ENCODE peak calls at places on chromosomes 12 and 14, in four cellular contexts. One of them, this sample, is unnamed.

GRCh38 chr12:91040356-91040755 is 17.5 kb downstream of the KERA start:
- DNase-seq in neural progenitor cell: no peak
- DNase-seq in endodermal cell: no peak
- DNase-seq in fibroblast of mammary gland: peak
- DNase-seq in this sample: peak

GRCh38 chr12:49985981-49986380 is 13.2 kb downstream of the AQP6 start:
- DNase-seq in neural progenitor cell: no peak
- DNase-seq in endodermal cell: peak
- DNase-seq in fibroblast of mammary gland: peak
- DNase-seq in this sample: peak

GRCh38 chr14:104095426-104096310 is 10.2 kb downstream of the ASPG start:
- DNase-seq in neural progenitor cell: no peak
- DNase-seq in endodermal cell: no peak
- DNase-seq in fibroblast of mammary gland: no peak
- DNase-seq in this sample: no peak

GRCh38 chr12:116717466-116718457 is 20.1 kb downstream of the SPRING1 start:
- DNase-seq in neural progenitor cell: no peak
- DNase-seq in endodermal cell: no peak
- DNase-seq in fibroblast of mammary gland: peak
- DNase-seq in this sample: peak

GRCh38 chr12:122982494-122982850 is 2.0 kb downstream of the ARL6IP4 start:
- DNase-seq in neural progenitor cell: no peak
- DNase-seq in endodermal cell: no peak
- DNase-seq in fibroblast of mammary gland: no peak
- DNase-seq in this sample: no peak

GRCh38 chr12:3091030-3091304 is 13.8 kb downstream of the TSPAN9 start:
- DNase-seq in neural progenitor cell: no peak
- DNase-seq in endodermal cell: no peak
- DNase-seq in fibroblast of mammary gland: no peak
- DNase-seq in this sample: no peak

GRCh38 chr12:754871-755562 is 2.6 kb downstream of the WNK1 start:
- DNase-seq in neural progenitor cell: peak
- DNase-seq in endodermal cell: no peak
- DNase-seq in fibroblast of mammary gland: peak
- DNase-seq in this sample: peak

GRCh38 chr12:14403711-14404164 is 38.3 kb downstream of the ATF7IP start:
- DNase-seq in neural progenitor cell: no peak
- DNase-seq in endodermal cell: no peak
- DNase-seq in fibroblast of mammary gland: peak
- DNase-seq in this sample: peak

GRCh38 chr14:22561661-22562579 is 27.1 kb downstream of the DAD1 start:
- DNase-seq in neural progenitor cell: no peak
- DNase-seq in endodermal cell: no peak
- DNase-seq in fibroblast of mammary gland: no peak
- DNase-seq in this sample: peak

GRCh38 chr12:49227701-49228100 is 37.2 kb upstream of the TUBA1C start:
- DNase-seq in neural progenitor cell: peak
- DNase-seq in endodermal cell: no peak
- DNase-seq in fibroblast of mammary gland: no peak
- DNase-seq in this sample: no peak

GRCh38 chr14:101233861-101234587 is 327.3 kb upstream of the DIO3 start:
- DNase-seq in neural progenitor cell: peak
- DNase-seq in endodermal cell: peak
- DNase-seq in fibroblast of mammary gland: no peak
- DNase-seq in this sample: no peak

DNA sequence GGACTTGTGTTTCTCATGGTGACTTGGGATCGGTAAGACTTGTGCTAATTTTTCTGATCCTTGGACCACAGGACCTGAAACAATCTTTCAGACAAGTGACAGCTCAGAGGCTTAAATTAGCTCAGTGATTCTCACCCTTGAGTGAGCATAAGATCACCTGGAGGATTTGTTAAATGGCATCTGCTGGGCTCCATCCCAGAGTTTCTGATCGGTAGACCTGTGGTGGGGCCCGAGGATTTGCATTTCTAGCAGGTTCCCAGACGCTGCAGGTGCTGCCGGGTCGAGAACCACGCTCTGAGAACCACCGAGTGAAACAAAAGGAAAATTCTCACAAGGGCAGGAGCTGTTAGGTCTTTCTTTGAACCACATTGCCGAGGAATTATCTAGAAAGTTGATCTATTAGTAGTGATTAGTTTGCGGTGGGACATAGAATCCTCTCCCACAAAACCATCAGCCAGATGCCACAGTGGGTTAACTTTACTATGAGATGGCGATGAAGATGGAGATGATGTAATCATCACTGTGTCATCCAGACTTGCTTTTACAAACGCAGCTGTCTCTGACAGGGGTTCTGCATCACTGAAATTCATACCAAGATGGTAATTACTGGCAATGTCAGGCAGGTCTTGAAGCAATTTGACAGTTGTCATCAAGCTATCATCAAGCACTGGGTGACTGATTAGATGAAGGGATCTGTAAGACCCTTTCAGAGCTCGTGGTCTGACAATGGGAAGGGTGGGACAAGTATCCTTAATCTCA is 184.0 kb downstream of the AACS start:
- DNase-seq in neural progenitor cell: no peak
- DNase-seq in endodermal cell: no peak
- DNase-seq in fibroblast of mammary gland: no peak
- DNase-seq in this sample: no peak
- H3K4me3 ChIP-seq in neural progenitor cell: no peak
- H3K4me3 ChIP-seq in endodermal cell: no peak
- H3K4me3 ChIP-seq in fibroblast of mammary gland: no peak
- H3K4me3 ChIP-seq in this sample: no peak

GRCh38 chr14:99203801-99204200 is 68.2 kb downstream of the BCL11B start:
- DNase-seq in neural progenitor cell: no peak
- DNase-seq in endodermal cell: no peak
- DNase-seq in fibroblast of mammary gland: no peak
- DNase-seq in this sample: no peak

GRCh38 chr14:99201351-99202073 is 70.5 kb downstream of the BCL11B start:
- DNase-seq in neural progenitor cell: no peak
- DNase-seq in endodermal cell: peak
- DNase-seq in fibroblast of mammary gland: no peak
- DNase-seq in this sample: no peak

GRCh38 chr14:99205086-99205688 is 66.8 kb downstream of the BCL11B start:
- DNase-seq in neural progenitor cell: no peak
- DNase-seq in endodermal cell: no peak
- DNase-seq in fibroblast of mammary gland: no peak
- DNase-seq in this sample: no peak

GRCh38 chr14:99202516-99202915 is 69.5 kb downstream of the BCL11B start:
- DNase-seq in neural progenitor cell: no peak
- DNase-seq in endodermal cell: no peak
- DNase-seq in fibroblast of mammary gland: no peak
- DNase-seq in this sample: no peak

DNA sequence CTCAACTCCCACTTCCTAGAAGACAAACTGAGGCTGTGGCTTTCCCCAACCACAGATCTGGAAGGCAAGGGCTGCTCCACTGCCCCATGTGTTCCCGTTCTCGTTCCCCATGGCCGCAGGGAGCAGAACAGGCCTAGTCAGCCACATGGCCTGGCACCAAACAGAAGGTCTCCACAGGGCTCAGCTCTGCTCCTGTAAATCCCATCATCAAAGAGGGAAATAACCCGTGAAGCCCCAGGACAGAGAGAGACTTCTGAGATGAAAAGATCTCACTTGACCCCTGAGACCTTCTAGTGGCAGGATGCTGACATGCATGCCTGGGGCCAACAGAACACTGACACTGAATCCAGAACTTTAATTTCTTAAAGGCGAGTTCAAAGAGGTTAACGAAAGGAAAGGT is 68.9 kb downstream of the BCL11B start:
- DNase-seq in neural progenitor cell: no peak
- DNase-seq in endodermal cell: no peak
- DNase-seq in fibroblast of mammary gland: no peak
- DNase-seq in this sample: no peak
- TF ChIP-seq CTCF in neural progenitor cell: no peak
- TF ChIP-seq CTCF in endodermal cell: peak
- TF ChIP-seq CTCF in fibroblast of mammary gland: no peak
- TF ChIP-seq CTCF in this sample: no peak

DNA sequence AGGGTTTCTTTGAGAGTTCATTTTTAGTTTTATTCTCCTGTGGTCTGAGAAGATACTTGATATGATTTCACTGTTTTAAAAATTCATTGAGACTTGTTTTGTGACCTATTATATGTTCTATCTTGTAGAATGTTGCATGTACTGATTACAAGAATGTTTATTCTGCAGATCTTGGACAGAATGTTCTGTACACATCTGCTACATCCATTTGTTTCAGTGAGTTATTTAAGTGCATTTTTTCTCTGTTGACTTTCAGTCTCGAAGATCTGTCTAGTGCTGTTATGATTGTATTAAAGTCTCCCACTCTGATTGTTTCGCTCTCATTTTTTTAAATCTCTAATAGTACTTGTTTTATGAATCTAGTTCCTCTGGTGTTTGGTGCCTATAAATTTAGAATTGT is 1319.8 kb downstream of the TMEM121 start:
- DNase-seq in neural progenitor cell: no peak
- DNase-seq in endodermal cell: no peak
- DNase-seq in fibroblast of mammary gland: no peak
- DNase-seq in this sample: no peak
- H3K4me3 ChIP-seq in neural progenitor cell: no peak
- H3K4me3 ChIP-seq in endodermal cell: no peak
- H3K4me3 ChIP-seq in fibroblast of mammary gland: no peak
- H3K4me3 ChIP-seq in this sample: no peak

DNA sequence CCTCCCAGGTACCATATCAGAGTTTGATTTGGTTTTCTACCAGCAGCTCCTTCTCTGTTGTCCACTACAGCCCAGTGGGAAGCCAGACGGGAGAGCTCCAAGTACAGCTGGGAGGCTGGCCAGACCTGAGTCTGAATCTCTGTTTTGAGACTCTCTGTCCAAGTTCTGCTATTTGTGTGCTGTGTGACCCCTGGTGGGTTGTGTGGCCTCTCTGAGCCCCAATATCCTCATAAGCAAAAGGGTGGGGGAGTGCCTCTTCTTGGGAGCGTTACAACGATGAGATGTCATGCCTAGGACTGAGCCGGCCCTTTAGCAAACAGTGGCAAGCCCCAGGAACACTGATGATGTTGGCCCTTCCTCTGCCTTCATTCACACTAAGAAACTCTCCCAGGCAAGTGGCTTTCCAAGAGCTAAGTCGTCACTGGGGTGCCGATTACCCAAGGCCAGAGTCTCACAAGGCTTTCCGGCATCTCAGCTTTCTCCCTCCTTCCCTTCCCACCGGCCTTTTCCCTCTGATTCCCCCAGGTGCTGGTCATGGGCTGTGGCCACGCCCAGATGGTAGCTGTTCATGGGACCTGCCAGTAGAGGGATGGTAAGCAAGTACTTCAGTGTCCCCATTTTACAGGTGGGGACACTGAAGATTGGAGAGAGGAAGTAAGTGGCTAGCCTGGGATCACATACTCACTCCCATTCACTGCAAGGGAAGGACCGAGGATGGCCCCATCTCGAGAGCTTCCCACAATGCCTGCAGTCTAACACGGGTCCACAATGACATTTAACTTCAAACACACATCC is 47.7 kb downstream of the BCL11B start:
- DNase-seq in neural progenitor cell: no peak
- DNase-seq in endodermal cell: peak
- DNase-seq in fibroblast of mammary gland: no peak
- DNase-seq in this sample: no peak
- TF ChIP-seq CTCF in neural progenitor cell: peak
- TF ChIP-seq CTCF in endodermal cell: peak
- TF ChIP-seq CTCF in fibroblast of mammary gland: no peak
- TF ChIP-seq CTCF in this sample: no peak

DNA sequence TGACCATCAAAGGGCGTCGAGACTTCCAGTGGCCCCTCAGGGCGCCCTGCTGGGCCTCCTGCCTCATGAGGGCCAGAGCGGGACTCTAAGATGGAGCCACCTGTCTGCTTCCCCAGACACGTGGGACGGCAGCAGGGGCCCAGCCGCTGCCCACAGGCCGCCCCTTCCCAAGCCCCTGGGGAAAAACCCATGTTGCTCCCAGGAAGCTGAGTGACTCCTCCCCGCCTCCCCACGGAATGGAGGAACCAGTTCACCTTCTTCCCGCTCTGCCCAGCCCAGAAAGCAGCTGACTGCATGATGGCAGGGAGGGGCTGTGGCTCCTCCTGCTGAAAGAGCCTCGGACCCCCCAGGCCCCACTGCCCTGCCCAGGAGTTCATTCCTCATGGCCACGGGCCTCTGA is 14.9 kb downstream of the RAB35 start:
- DNase-seq in neural progenitor cell: no peak
- DNase-seq in endodermal cell: no peak
- DNase-seq in fibroblast of mammary gland: no peak
- DNase-seq in this sample: no peak
- H3K4me3 ChIP-seq in neural progenitor cell: no peak
- H3K4me3 ChIP-seq in endodermal cell: no peak
- H3K4me3 ChIP-seq in fibroblast of mammary gland: no peak
- H3K4me3 ChIP-seq in this sample: no peak

DNA sequence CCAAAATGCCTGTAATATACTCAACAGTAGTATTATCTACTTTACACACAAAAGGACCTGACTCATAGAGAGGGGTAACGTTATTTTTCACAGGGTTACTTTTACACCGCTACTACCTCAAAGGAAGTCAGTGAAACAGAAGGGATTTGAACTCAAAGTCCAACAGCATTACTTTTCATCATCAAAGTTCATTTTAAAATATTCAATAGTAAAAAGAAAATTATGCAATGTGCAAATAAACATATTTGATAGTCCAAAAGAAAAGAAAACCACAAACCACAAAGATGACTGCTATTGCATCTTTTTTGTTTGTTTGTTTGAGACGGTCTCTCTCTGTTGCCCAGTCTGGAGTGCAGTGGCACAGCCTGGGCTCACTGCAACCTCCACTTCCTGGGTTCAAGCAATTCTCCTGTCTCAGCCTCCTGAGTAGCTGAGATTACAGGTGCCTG is 15.5 kb downstream of the KIF21A start:
- DNase-seq in neural progenitor cell: no peak
- DNase-seq in endodermal cell: no peak
- DNase-seq in fibroblast of mammary gland: peak
- DNase-seq in this sample: no peak
- TF ChIP-seq CTCF in neural progenitor cell: no peak
- TF ChIP-seq CTCF in endodermal cell: no peak
- TF ChIP-seq CTCF in fibroblast of mammary gland: no peak
- TF ChIP-seq CTCF in this sample: no peak

DNA sequence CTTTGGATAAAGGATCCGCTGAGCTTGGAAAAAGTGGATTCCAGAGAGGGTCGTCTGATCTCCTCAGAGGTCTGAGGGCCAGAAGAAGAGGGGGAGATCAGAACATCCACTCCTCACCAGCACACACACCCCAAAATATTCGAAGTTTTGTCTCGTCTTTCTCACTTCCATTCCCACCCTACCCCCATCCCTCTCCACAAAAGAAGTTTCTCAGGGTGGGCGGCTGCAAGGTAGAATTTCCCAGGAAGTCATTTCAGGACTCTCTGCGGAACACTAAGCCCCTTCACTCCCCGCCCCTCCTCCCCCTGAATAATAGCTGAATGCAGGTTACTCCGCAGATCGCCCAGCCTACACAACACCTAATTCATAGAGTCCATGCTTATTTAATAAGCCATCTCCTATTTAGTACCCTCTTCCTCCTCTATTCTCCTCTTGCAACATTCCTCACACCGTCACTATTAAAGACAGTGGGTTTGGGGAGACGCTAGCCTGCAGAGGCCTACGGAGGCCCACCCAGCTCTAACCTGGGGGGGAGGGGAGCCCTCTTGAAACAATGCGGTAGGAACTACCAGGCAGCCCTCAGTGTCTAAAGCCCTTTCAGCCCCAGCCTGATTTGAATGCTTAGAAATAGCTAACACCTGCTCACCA is 650 bp upstream of the SALL2 start:
- DNase-seq in neural progenitor cell: peak
- DNase-seq in endodermal cell: peak
- DNase-seq in fibroblast of mammary gland: no peak
- DNase-seq in this sample: no peak
- H3K4me3 ChIP-seq in neural progenitor cell: peak
- H3K4me3 ChIP-seq in endodermal cell: peak
- H3K4me3 ChIP-seq in fibroblast of mammary gland: no peak
- H3K4me3 ChIP-seq in this sample: peak

GRCh38 chr12:132218915-132219314 is 74.7 kb downstream of the NOC4L start:
- DNase-seq in neural progenitor cell: peak
- DNase-seq in endodermal cell: peak
- DNase-seq in fibroblast of mammary gland: no peak
- DNase-seq in this sample: peak
- TF ChIP-seq CTCF in neural progenitor cell: peak
- TF ChIP-seq CTCF in endodermal cell: peak
- TF ChIP-seq CTCF in fibroblast of mammary gland: peak
- TF ChIP-seq CTCF in this sample: peak

This sample was measured in choroid plexus epithelial cell.